ENCODE peak calls at places on chromosomes 12 and 14, in five cellular contexts. T is heart left ventricle, E is IMR-90, M is nucleus accumbens, V is mucosa of gallbladder. P is an unnamed sample.

GRCh38 chr12:110338754-110339153 is 57.7 kb downstream of the ATP2A2 start:
- DNase-seq in M (no peak), E (no peak), V (no peak), T (no peak), P (no peak)

GRCh38 chr14:24576178-24576577 is at the start of gene CTSG:
- DNase-seq in T (no peak), E (no peak), V (no peak), M (no peak), P (no peak)

GRCh38 chr14:64324461-64325255 is 30.5 kb upstream of the ESR2 start:
- DNase-seq in E (peak), T (no peak), M (no peak), V (no peak), P (no peak)

GRCh38 chr12:63319386-63319785 is 168.4 kb upstream of the AVPR1A start:
- DNase-seq in T (no peak), M (no peak), E (no peak), V (no peak), P (peak)

GRCh38 chr12:2586159-2587035 is 208.4 kb upstream of the FKBP4 start:
- DNase-seq in E (peak), M (no peak), T (no peak), V (no peak), P (no peak)

GRCh38 chr12:103734847-103735246 is 106.2 kb downstream of the NT5DC3 start:
- DNase-seq in E (no peak), M (no peak), V (no peak), T (no peak), P (no peak)

GRCh38 chr12:39112064-39112463 is 206.7 kb upstream of the CPNE8 start:
- DNase-seq in E (no peak), M (no peak), T (no peak), V (no peak), P (no peak)

GRCh38 chr12:20748198-20748597 is 53.1 kb downstream of the SLCO1C1 start:
- DNase-seq in E (no peak), M (no peak), T (no peak), V (no peak), P (no peak)

GRCh38 chr12:69929125-69929524 is 104.1 kb downstream of the MYRFL start:
- DNase-seq in T (no peak), E (no peak), V (no peak), M (no peak), P (no peak)

GRCh38 chr12:48601013-48601756 is 31.3 kb upstream of the LALBA start:
- DNase-seq in T (no peak), E (peak), V (no peak), M (no peak), P (no peak)

GRCh38 chr12:4849024-4849594 is 60.6 kb upstream of the KCNA1 start:
- DNase-seq in T (no peak), E (peak), V (no peak), M (no peak), P (no peak)

GRCh38 chr12:87509233-87509820 is 519.9 kb downstream of the C12orf50 start:
- DNase-seq in T (no peak), V (no peak), E (peak), M (no peak), P (no peak)

GRCh38 chr14:68539311-68539737 is 253.5 kb downstream of the ZFP36L1 start:
- DNase-seq in E (no peak), M (no peak), V (no peak), T (peak), P (peak)

GRCh38 chr12:69096669-69097364 is 142.6 kb upstream of the CPSF6 start:
- DNase-seq in M (no peak), V (no peak), E (no peak), T (no peak), P (no peak)

GRCh38 chr12:5452569-5452968 is 20.7 kb downstream of the NTF3 start:
- DNase-seq in V (no peak), E (no peak), M (no peak), T (no peak), P (no peak)

GRCh38 chr14:101225116-101225728 is 321.7 kb upstream of the RTL1 start:
- DNase-seq in E (no peak), M (no peak), T (no peak), V (no peak), P (no peak)

GRCh38 chr14:101716956-101717662 is 44.4 kb upstream of the PPP2R5C start:
- DNase-seq in E (no peak), M (no peak), T (no peak), V (no peak), P (no peak)

GRCh38 chr12:948238-948637 is 1.3 kb downstream of the RAD52 start:
- DNase-seq in V (no peak), T (no peak), M (no peak), E (no peak), P (no peak)

GRCh38 chr14:104075530-104076151 is 9.9 kb upstream of the ASPG start:
- DNase-seq in V (no peak), T (no peak), M (no peak), E (no peak), P (no peak)

GRCh38 chr14:105491366-105492006 is 440 bp downstream of the TEDC1 start:
- DNase-seq in V (no peak), E (peak), T (peak), M (no peak), P (peak)

GRCh38 chr12:62834971-62835547 is 99.9 kb downstream of the PPM1H start:
- DNase-seq in V (no peak), M (no peak), T (peak), E (peak), P (no peak)

GRCh38 chr14:46580941-46581671 is 70.5 kb downstream of the RPL10L start:
- DNase-seq in E (no peak), V (no peak), T (no peak), M (no peak), P (peak)

GRCh38 chr14:24690492-24690891 is 56.5 kb upstream of the GZMB start:
- DNase-seq in V (no peak), T (no peak), E (no peak), M (no peak), P (no peak)

GRCh38 chr12:22321620-22322019 is 12.9 kb downstream of the ST8SIA1 start:
- DNase-seq in E (no peak), M (no peak), V (no peak), T (no peak), P (no peak)

GRCh38 chr12:119229837-119230236 is 51.1 kb downstream of the HSPB8 start:
- DNase-seq in M (no peak), V (peak), E (peak), T (peak), P (peak)

GRCh38 chr12:94889512-94890210 is 113.8 kb downstream of the NDUFA12 start:
- DNase-seq in V (no peak), M (no peak), T (no peak), E (no peak), P (no peak)

GRCh38 chr12:63292476-63293228 is 141.7 kb upstream of the AVPR1A start:
- DNase-seq in M (no peak), T (no peak), V (no peak), E (no peak), P (no peak)

GRCh38 chr14:63853831-63854293 is 1.1 kb downstream of the SYNE2 start:
- DNase-seq in M (no peak), E (peak), T (peak), V (peak), P (no peak)

GRCh38 chr14:75752907-75753594 is 92.0 kb downstream of the TTLL5 start:
- DNase-seq in E (peak), M (no peak), V (no peak), T (no peak), P (no peak)

GRCh38 chr12:131315601-131316000 is 361.9 kb downstream of the ADGRD1 start:
- DNase-seq in T (no peak), E (no peak), V (no peak), M (no peak), P (no peak)